ENCODE peak calls at places on chromosomes 6 and 20, in six cellular contexts. U is OCI-LY7, J is activated T-helper 1 cell treated with Interleukin-2 at 50 U/mL for 16 hours, X is B cell, E is KG1, N is HCEC 1CT. F is an unnamed sample.

GRCh38 chr20:61940491-61940890 is 125.2 kb downstream of the TAF4 start:
- DNase-seq in J (no peak), U (no peak), X (no peak), N (no peak), E (no peak), F (no peak)

GRCh38 chr20:59518881-59519706 is 85.2 kb upstream of the PHACTR3 start:
- DNase-seq in J (no peak), E (peak; percentile 25), X (peak; percentile 40), U (peak; percentile 58), N (peak; percentile 32), F (no peak)

GRCh38 chr20:44618318-44618731 is 33.2 kb downstream of the ADA start:
- DNase-seq in N (no peak), J (no peak), X (no peak), E (no peak), U (peak; percentile 34), F (no peak)

GRCh38 chr6:42507901-42508300 is 55.9 kb upstream of the UBR2 start:
- DNase-seq in E (no peak), X (no peak), J (no peak), U (no peak), N (peak; percentile 12), F (no peak)

GRCh38 chr6:166621114-166621540 is 5.9 kb downstream of the RPS6KA2 start:
- DNase-seq in U (no peak), J (no peak), E (no peak), X (no peak), N (no peak), F (no peak)

GRCh38 chr6:87756858-87757257 is 54.8 kb upstream of the AKIRIN2 start:
- DNase-seq in U (peak; percentile 94), E (peak; percentile 72), J (no peak), N (peak; percentile 81), X (peak; percentile 79), F (peak; percentile 86)

GRCh38 chr6:168206681-168207274 is 112.8 kb downstream of the DACT2 start:
- DNase-seq in J (no peak), E (no peak), X (no peak), N (no peak), U (no peak), F (no peak)

GRCh38 chr20:10501377-10501776 is 66.3 kb downstream of the SLX4IP start:
- DNase-seq in X (no peak), J (no peak), U (no peak), E (peak; percentile 54), N (no peak), F (peak; percentile 75)

GRCh38 chr6:157226761-157227160 is 96.6 kb downstream of the TMEM242 start:
- DNase-seq in X (no peak), E (no peak), J (no peak), U (no peak), N (no peak), F (no peak)

GRCh38 chr20:14924433-14924832 is 587.0 kb upstream of the FLRT3 start:
- DNase-seq in J (no peak), X (no peak), U (no peak), N (no peak), E (no peak), F (no peak)

GRCh38 chr6:142946924-142947701 is 2.1 kb upstream of the HIVEP2 start:
- DNase-seq in N (peak; percentile 49), J (peak; percentile 70), E (no peak), X (peak; percentile 93), U (peak; percentile 75), F (no peak)

GRCh38 chr6:97394160-97394748 is 111.2 kb upstream of the MMS22L start:
- DNase-seq in N (peak; percentile 54), X (peak; percentile 65), E (peak; percentile 9), U (peak; percentile 66), J (no peak), F (peak; percentile 31)

GRCh38 chr20:46182271-46182670 is 64.2 kb downstream of the CD40 start:
- DNase-seq in X (no peak), N (no peak), J (no peak), E (no peak), U (no peak), F (no peak)

GRCh38 chr6:116572162-116572561 is 858 bp downstream of the RWDD1 start:
- DNase-seq in X (no peak), U (peak; percentile 37), N (peak; percentile 37), J (no peak), E (no peak), F (no peak)

GRCh38 chr6:158972241-158973233 is 27.5 kb downstream of the RSPH3 start:
- DNase-seq in U (peak; percentile 77), N (peak; percentile 51), E (peak; percentile 26), X (peak; percentile 70), J (no peak), F (peak; percentile 4)

GRCh38 chr6:2429460-2429859 is 184.1 kb upstream of the GMDS start:
- DNase-seq in J (no peak), N (no peak), E (no peak), U (no peak), X (no peak), F (no peak)

GRCh38 chr20:51220293-51220706 is 197.4 kb upstream of the KCNG1 start:
- DNase-seq in U (peak; percentile 24), J (peak; percentile 15), X (peak; percentile 50), E (no peak), N (no peak), F (no peak)

GRCh38 chr6:116557863-116558262 is 4.3 kb downstream of the CALHM4 start:
- DNase-seq in X (no peak), E (no peak), N (peak; percentile 92), U (no peak), J (no peak), F (no peak)

GRCh38 chr20:41141153-41141815 is 3.9 kb downstream of the PLCG1 start:
- DNase-seq in U (peak; percentile 74), J (no peak), E (no peak), X (peak; percentile 49), N (peak; percentile 22), F (no peak)

GRCh38 chr6:44642345-44642744 is 254.8 kb downstream of the CDC5L start:
- DNase-seq in E (no peak), U (no peak), N (no peak), X (no peak), J (no peak), F (no peak)

GRCh38 chr20:62208805-62209755 is 11.0 kb downstream of the HRH3 start:
- DNase-seq in J (no peak), X (no peak), U (no peak), N (no peak), E (no peak), F (no peak)

GRCh38 chr6:46998436-46999017 is 43.6 kb downstream of the ADGRF1 start:
- DNase-seq in U (no peak), J (no peak), E (no peak), N (no peak), X (no peak), F (no peak)

GRCh38 chr6:15620616-15621015 is 42.2 kb downstream of the DTNBP1 start:
- DNase-seq in U (no peak), E (no peak), X (no peak), J (no peak), N (no peak), F (no peak)

GRCh38 chr6:163867518-163868292 is 453.2 kb downstream of the QKI start:
- DNase-seq in X (no peak), N (no peak), U (no peak), J (no peak), E (no peak), F (no peak)

GRCh38 chr20:63932606-63933160 is 23.5 kb downstream of the UCKL1 start:
- DNase-seq in X (no peak), U (no peak), N (no peak), E (no peak), J (no peak), F (no peak)

GRCh38 chr6:54118117-54118516 is 6.9 kb downstream of the MLIP start:
- DNase-seq in J (no peak), U (no peak), X (no peak), E (no peak), N (no peak), F (no peak)

GRCh38 chr20:40711078-40711477 is 22.0 kb upstream of the MAFB start:
- DNase-seq in J (no peak), X (no peak), N (no peak), E (no peak), U (no peak), F (no peak)